ENCODE peak calls at places on chromosomes 3 and 15, in eight cellular contexts. V, Z, P, H, I, F, A and T are unnamed samples.

GRCh38 chr3:106034313-106034712 is 165.5 kb upstream of the CBLB start:
- DNase-seq in F (no peak), Z (no peak), V (no peak), H (no peak), P (no peak), A (no peak), I (no peak), T (no peak)

GRCh38 chr15:42010434-42010833 is 10.4 kb downstream of the PLA2G4E start:
- DNase-seq in P (no peak), I (no peak), Z (no peak), A (no peak), V (no peak), H (no peak), F (no peak), T (no peak)

GRCh38 chr3:49716169-49716568 is 3.3 kb downstream of the AMIGO3 start:
- DNase-seq in A (no peak), H (no peak), F (no peak), Z (no peak), P (no peak), V (no peak), I (no peak), T (no peak)

GRCh38 chr3:112773864-112774263 is 72.8 kb downstream of the CD200R1L start:
- DNase-seq in P (no peak), V (peak), H (no peak), Z (peak), F (no peak), I (no peak), A (no peak), T (peak)

GRCh38 chr3:195895078-195895899 is 13.1 kb downstream of the TNK2 start:
- DNase-seq in I (peak), A (no peak), Z (peak), V (peak), H (peak), F (no peak), P (no peak), T (peak)

GRCh38 chr3:126461450-126462070 is 14.1 kb downstream of the ZXDC start:
- DNase-seq in H (no peak), V (no peak), A (peak), Z (no peak), P (no peak), I (no peak), F (no peak), T (no peak)

GRCh38 chr3:149770246-149770645 is 18.0 kb upstream of the COMMD2 start:
- DNase-seq in I (no peak), A (no peak), V (no peak), F (no peak), H (no peak), Z (no peak), P (no peak), T (no peak)

GRCh38 chr3:134362670-134363380 is 11.4 kb downstream of the AMOTL2 start:
- DNase-seq in Z (no peak), H (no peak), P (no peak), F (no peak), V (no peak), I (no peak), A (peak), T (no peak)

GRCh38 chr15:63044077-63044644 is 1.6 kb downstream of the TPM1 start:
- DNase-seq in Z (no peak), P (no peak), V (no peak), H (no peak), F (no peak), I (no peak), A (no peak), T (no peak)

GRCh38 chr3:10561942-10562565 is 56.7 kb upstream of the ATP2B2 start:
- DNase-seq in H (no peak), F (no peak), I (no peak), A (peak), Z (no peak), V (no peak), P (no peak), T (no peak)

GRCh38 chr3:138043266-138044029 is 33.5 kb downstream of the CLDN18 start:
- DNase-seq in P (no peak), V (no peak), F (no peak), Z (no peak), I (no peak), A (no peak), H (no peak), T (no peak)

GRCh38 chr15:83843511-83843910 is 189.6 kb downstream of the ADAMTSL3 start:
- DNase-seq in P (no peak), A (no peak), Z (no peak), V (no peak), I (no peak), F (no peak), H (no peak), T (no peak)

GRCh38 chr3:23748398-23749110 is 57.2 kb upstream of the UBE2E1 start:
- DNase-seq in P (no peak), A (no peak), H (no peak), F (no peak), V (no peak), Z (peak), I (no peak), T (no peak)

GRCh38 chr3:169454823-169455222 is 208.7 kb downstream of the MECOM start:
- DNase-seq in A (no peak), P (no peak), F (no peak), Z (no peak), V (no peak), I (no peak), H (no peak), T (no peak)

GRCh38 chr3:154517404-154517803 is 87.4 kb upstream of the GPR149 start:
- DNase-seq in V (no peak), A (no peak), I (no peak), P (no peak), F (no peak), H (no peak), Z (no peak), T (no peak)

GRCh38 chr15:77064539-77065308 is 6.2 kb downstream of the TSPAN3 start:
- DNase-seq in V (no peak), A (no peak), F (no peak), P (no peak), Z (peak), H (no peak), I (no peak), T (no peak)

GRCh38 chr3:185586644-185586964 is 509 bp downstream of the SENP2 start:
- DNase-seq in A (no peak), V (no peak), F (no peak), P (no peak), Z (no peak), I (no peak), H (peak), T (no peak)

GRCh38 chr3:108218811-108219210 is 3.4 kb downstream of the IFT57 start:
- DNase-seq in Z (no peak), P (no peak), I (no peak), V (no peak), F (no peak), A (no peak), H (no peak), T (no peak)

GRCh38 chr15:65790692-65791334 is 1.3 kb downstream of the DENND4A start:
- DNase-seq in A (no peak), I (no peak), P (no peak), Z (peak), H (no peak), V (no peak), F (no peak), T (no peak)
- TF ChIP-seq POLR2A in A (no peak), I (no peak), P (no peak), Z (no peak), H (no peak), V (no peak), F (no peak), T (no peak)

GRCh38 chr3:188350956-188351355 is 197.0 kb downstream of the LPP start:
- DNase-seq in V (no peak), A (no peak), H (no peak), I (no peak), F (no peak), Z (no peak), P (no peak), T (no peak)
- TF ChIP-seq EP300 in V (no peak), A (no peak), H (no peak), I (no peak), F (no peak), Z (no peak), P (no peak), T (no peak)

GRCh38 chr3:153080778-153081240 is 81.2 kb upstream of the RAP2B start:
- DNase-seq in H (no peak), F (no peak), Z (no peak), I (no peak), P (no peak), V (no peak), A (no peak), T (no peak)
- TF ChIP-seq POLR2A in H (no peak), F (no peak), Z (no peak), I (no peak), P (no peak), V (no peak), A (no peak), T (no peak)

GRCh38 chr3:15654096-15654495 is 52.6 kb downstream of the BTD start:
- DNase-seq in Z (no peak), V (no peak), A (no peak), P (no peak), F (peak), H (no peak), I (no peak), T (no peak)

GRCh38 chr3:15660055-15660940 is 58.8 kb downstream of the BTD start:
- DNase-seq in I (no peak), A (no peak), P (no peak), H (no peak), F (no peak), V (no peak), Z (no peak), T (no peak)

GRCh38 chr3:15656342-15656741 is 54.8 kb downstream of the BTD start:
- DNase-seq in H (no peak), I (no peak), P (no peak), Z (no peak), F (no peak), V (no peak), A (no peak), T (no peak)

GRCh38 chr3:15654891-15655290 is 53.3 kb downstream of the BTD start:
- DNase-seq in Z (no peak), I (no peak), P (no peak), V (no peak), F (peak), A (no peak), H (no peak), T (no peak)

GRCh38 chr3:15659254-15659975 is 57.9 kb downstream of the BTD start:
- DNase-seq in V (no peak), A (no peak), F (no peak), H (no peak), P (no peak), I (no peak), Z (no peak), T (no peak)
- TF ChIP-seq EP300 in V (no peak), A (no peak), F (no peak), H (no peak), P (no peak), I (no peak), Z (no peak), T (no peak)

DNA sequence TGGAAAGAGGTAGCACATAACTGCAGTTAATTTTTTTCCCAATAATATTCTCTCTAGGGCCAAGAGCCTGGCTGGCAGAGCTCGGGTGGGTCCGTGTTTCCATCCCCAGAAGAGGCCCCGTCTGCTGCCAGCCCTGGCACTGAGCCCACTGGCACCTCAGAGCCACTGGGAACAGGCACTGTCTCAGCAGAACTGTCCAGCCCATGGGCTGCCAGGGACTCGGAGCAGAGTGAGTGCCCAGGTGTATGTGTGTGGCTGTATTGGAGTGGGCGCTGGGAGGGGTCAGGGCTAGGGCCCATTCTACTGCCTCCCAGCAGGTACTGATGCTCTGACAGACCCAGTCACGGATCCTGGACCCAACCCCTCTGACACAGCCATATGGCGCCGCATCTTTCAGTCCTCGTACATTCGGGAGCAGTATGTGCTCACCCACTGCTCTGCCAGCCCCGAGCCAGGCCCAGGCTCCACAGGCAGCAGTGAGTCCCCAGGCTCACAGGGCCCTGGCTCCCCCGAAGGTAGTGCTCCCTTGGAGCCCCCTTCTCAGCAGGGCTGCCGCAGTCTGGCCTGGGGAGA is 8.9 kb downstream of the VWA5B2 start:
- DNase-seq in F (no peak), I (no peak), A (no peak), V (no peak), H (no peak), Z (no peak), P (no peak), T (no peak)
- TF ChIP-seq POLR2A in F (no peak), I (no peak), A (no peak), V (no peak), H (no peak), Z (no peak), P (no peak), T (no peak)

GRCh38 chr3:16309558-16309957 is 44.5 kb downstream of the OXNAD1 start:
- DNase-seq in F (no peak), H (no peak), P (no peak), Z (no peak), I (no peak), V (no peak), A (no peak), T (no peak)
- TF ChIP-seq EP300 in F (no peak), H (no peak), P (no peak), Z (no peak), I (no peak), V (no peak), A (no peak), T (no peak)

GRCh38 chr15:90871097-90871715 is 2.8 kb downstream of the FURIN start:
- DNase-seq in Z (peak), V (peak), P (no peak), F (no peak), A (no peak), H (no peak), I (peak), T (no peak)
- TF ChIP-seq POLR2A in Z (no peak), V (peak), P (no peak), F (no peak), A (no peak), H (no peak), I (no peak), T (no peak)

DNA sequence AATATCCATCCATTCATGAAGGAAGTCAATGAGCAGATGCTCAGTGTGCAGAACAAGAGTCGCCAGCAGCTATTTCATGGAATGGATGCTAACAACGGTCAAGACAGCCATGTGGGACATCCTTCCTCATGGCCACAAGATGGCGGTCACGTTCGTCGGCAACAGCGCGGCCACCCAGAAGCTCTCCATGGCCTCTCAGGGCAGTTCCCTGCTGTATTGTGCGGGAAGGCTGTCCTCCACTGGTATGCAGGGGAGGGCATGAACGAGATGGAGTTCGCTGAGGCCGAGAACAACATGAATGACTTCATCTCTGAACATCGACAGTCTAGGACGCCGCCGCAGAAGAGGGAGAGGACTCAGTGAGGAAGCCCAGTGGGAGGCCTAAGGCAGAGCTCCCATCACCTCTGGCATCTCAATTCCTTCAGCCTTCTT is 208.3 kb downstream of the TJP1 start:
- DNase-seq in H (peak), I (no peak), Z (peak), F (no peak), P (no peak), V (no peak), A (no peak), T (no peak)
- TF ChIP-seq EP300 in H (no peak), I (no peak), Z (no peak), F (no peak), P (no peak), V (no peak), A (no peak), T (no peak)

GRCh38 chr3:46453526-46454208 is 11.0 kb downstream of the LTF start:
- DNase-seq in V (no peak), Z (no peak), H (no peak), A (no peak), F (no peak), I (no peak), P (no peak), T (no peak)

GRCh38 chr3:46454606-46455005 is 10.1 kb downstream of the LTF start:
- DNase-seq in I (no peak), P (no peak), F (no peak), H (no peak), V (no peak), Z (no peak), A (no peak), T (no peak)

GRCh38 chr3:46455231-46456115 is 9.2 kb downstream of the LTF start:
- DNase-seq in A (no peak), F (no peak), V (no peak), Z (no peak), I (no peak), H (no peak), P (no peak), T (no peak)

GRCh38 chr3:46454209-46454595 is 10.5 kb downstream of the LTF start:
- DNase-seq in F (no peak), I (no peak), Z (no peak), V (no peak), H (no peak), A (no peak), P (no peak), T (no peak)

GRCh38 chr3:46456118-46456517 is 8.6 kb downstream of the LTF start:
- DNase-seq in I (no peak), V (no peak), F (no peak), H (no peak), Z (no peak), P (no peak), A (no peak), T (no peak)
- TF ChIP-seq POLR2A in I (no peak), V (no peak), F (no peak), H (no peak), Z (no peak), P (no peak), A (no peak), T (no peak)